ENCODE peak calls at places on chromosomes 13 and 19, in nine cellular contexts. R is pancreas; Y is fibroblast of pulmonary artery; T is fibroblast of lung; M is CD8-positive, alpha-beta T cell; W is effector memory CD4-positive, alpha-beta T cell; C is bronchial epithelial cell; H is naive thymus-derived CD4-positive, alpha-beta T cell; U is PC-9. O is an unnamed sample.

GRCh38 chr19:15124572-15125231 is 17.5 kb downstream of the SYDE1 start:
- DNase-seq in Y (no peak), C (no peak), W (peak; percentile 4), M (peak; percentile 77), T (no peak), H (no peak), U (no peak), R (no peak), O (no peak)

GRCh38 chr13:105587786-105588185 is 947.7 kb downstream of the EFNB2 start:
- DNase-seq in R (no peak), T (peak; percentile 72), U (peak; percentile 48), Y (no peak), C (peak; percentile 85), M (no peak), H (no peak), W (no peak), O (peak; percentile 46)

GRCh38 chr13:19862511-19863313 is 737 bp downstream of the ZMYM5 start:
- DNase-seq in R (peak; percentile 12), Y (peak; percentile 16), H (peak; percentile 55), T (peak; percentile 22), W (peak; percentile 23), C (peak; percentile 30), M (peak; percentile 25), U (peak; percentile 35), O (peak; percentile 24)

GRCh38 chr13:68190826-68191225 is 960.7 kb upstream of the PCDH9 start:
- DNase-seq in M (no peak), T (peak; percentile 83), W (no peak), Y (peak; percentile 7), U (peak; percentile 68), C (peak; percentile 77), H (no peak), R (no peak), O (peak; percentile 60)

GRCh38 chr13:49495783-49496762 is at the start of gene PHF11:
- DNase-seq in M (peak; percentile 77), U (peak; percentile 67), H (peak; percentile 86), T (peak; percentile 76), C (peak; percentile 62), Y (peak; percentile 66), R (peak; percentile 82), W (peak; percentile 79), O (peak; percentile 70)

GRCh38 chr13:50588736-50589135 is 254.8 kb downstream of the DLEU7 start:
- DNase-seq in C (no peak), T (peak; percentile 60), R (no peak), Y (no peak), H (no peak), U (no peak), W (no peak), M (no peak), O (no peak)

GRCh38 chr19:50555447-50556235 is 12.6 kb downstream of the LRRC4B start:
- DNase-seq in T (no peak), H (no peak), R (no peak), Y (peak; percentile 11), W (no peak), M (no peak), U (no peak), C (no peak), O (no peak)

GRCh38 chr13:26784704-26785639 is 24.4 kb upstream of the GPR12 start:
- DNase-seq in T (no peak), W (no peak), U (no peak), M (peak; percentile 2), C (no peak), R (no peak), H (no peak), Y (no peak), O (no peak)

GRCh38 chr19:16198363-16198636 is 589 bp downstream of the AP1M1 start:
- DNase-seq in W (no peak), U (no peak), M (no peak), Y (no peak), R (no peak), T (no peak), H (no peak), C (no peak), O (no peak)

GRCh38 chr13:19252381-19252780 is 70.8 kb upstream of the TUBA3C start:
- DNase-seq in M (no peak), U (no peak), W (no peak), C (no peak), H (no peak), T (no peak), R (no peak), Y (no peak), O (no peak)

GRCh38 chr13:48251616-48252081 is 18.6 kb downstream of the ITM2B start:
- DNase-seq in H (no peak), U (no peak), C (no peak), W (no peak), Y (peak; percentile 73), M (no peak), T (peak; percentile 8), R (no peak), O (no peak)

GRCh38 chr13:48798180-48798579 is 144.5 kb downstream of the CYSLTR2 start:
- DNase-seq in R (no peak), C (no peak), M (no peak), Y (no peak), W (no peak), T (no peak), U (no peak), H (no peak), O (no peak)

GRCh38 chr13:48727252-48728011 is 73.7 kb downstream of the CYSLTR2 start:
- DNase-seq in M (no peak), R (no peak), H (no peak), W (no peak), U (no peak), C (no peak), Y (peak; percentile 79), T (no peak), O (peak; percentile 9)

GRCh38 chr13:109630281-109630680 is 156.1 kb downstream of the IRS2 start:
- DNase-seq in R (no peak), C (peak; percentile 89), U (no peak), M (no peak), H (no peak), T (no peak), Y (no peak), W (no peak), O (no peak)

GRCh38 chr19:13430790-13431582 is 75.3 kb downstream of the CACNA1A start:
- DNase-seq in R (peak; percentile 4), T (peak; percentile 36), H (peak; percentile 39), U (no peak), M (peak; percentile 34), C (peak; percentile 37), W (peak; percentile 26), Y (peak; percentile 66), O (peak; percentile 43)

GRCh38 chr13:112058519-112058873 is 8.5 kb upstream of the SOX1 start:
- DNase-seq in Y (no peak), U (no peak), C (no peak), H (no peak), T (no peak), R (no peak), M (no peak), W (no peak), O (no peak)
- H3K4me3 ChIP-seq in Y (no peak overlapping the region), U (no peak overlapping the region), C (no peak overlapping the region), H (no peak overlapping the region), T (no peak overlapping the region), R (no peak overlapping the region), M (no peak overlapping the region), W (no peak overlapping the region), O (no peak overlapping the region)

DNA sequence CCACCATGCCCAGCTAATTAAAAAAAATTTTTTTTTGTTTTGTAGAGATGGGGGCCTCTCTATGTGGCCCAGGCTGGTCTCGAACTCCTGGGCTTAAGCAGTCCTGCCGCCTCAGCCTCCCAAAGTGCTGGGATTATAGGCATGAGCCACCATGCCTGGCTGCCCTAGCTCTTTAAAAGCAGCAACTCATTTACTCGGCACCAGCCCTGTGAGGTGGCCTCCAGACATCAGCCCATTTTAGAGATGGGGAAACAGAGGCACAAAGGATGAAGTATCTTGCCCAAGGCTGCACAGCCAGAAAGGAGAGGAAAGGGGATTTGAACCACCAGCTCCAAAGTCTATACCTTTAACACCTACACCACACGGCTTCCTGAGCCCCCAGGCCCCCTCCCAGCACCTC is 312 bp downstream of the PRX start:
- DNase-seq in T (no peak), H (no peak), W (no peak), Y (no peak), M (no peak), C (no peak), R (no peak), U (no peak), O (no peak)
- H3K4me3 ChIP-seq in T (no peak overlapping the region), H (no peak overlapping the region), W (no peak overlapping the region), Y (no peak overlapping the region), M (no peak overlapping the region), C (no peak overlapping the region), R (no peak overlapping the region), U (no peak overlapping the region), O (no peak overlapping the region)

GRCh38 chr19:57052102-57052501 is 67.7 kb upstream of the USP29 start:
- DNase-seq in M (no peak), Y (no peak), C (no peak), H (no peak), T (no peak), W (no peak), U (no peak), R (no peak), O (no peak)

GRCh38 chr19:57058871-57059270 is 60.9 kb upstream of the USP29 start:
- DNase-seq in M (no peak), C (no peak), T (no peak), U (no peak), H (no peak), Y (no peak), W (no peak), R (no peak), O (no peak)

GRCh38 chr19:57053401-57053800 is 66.4 kb upstream of the USP29 start:
- DNase-seq in U (no peak), W (no peak), R (no peak), M (no peak), T (no peak), C (no peak), H (no peak), Y (no peak), O (no peak)

GRCh38 chr19:57055956-57056355 is 63.8 kb upstream of the USP29 start:
- DNase-seq in M (no peak), U (no peak), R (no peak), H (no peak), T (no peak), W (no peak), Y (no peak), C (no peak), O (no peak)

GRCh38 chr19:57056972-57057371 is 62.8 kb upstream of the USP29 start:
- DNase-seq in M (no peak), U (no peak), C (no peak), T (no peak), W (no peak), Y (peak; percentile 20), H (no peak), R (no peak), O (no peak)
- H3K4me3 ChIP-seq in M (no peak overlapping the region), U (no peak overlapping the region), C (no peak overlapping the region), T (no peak overlapping the region), W (no peak overlapping the region), Y (no peak overlapping the region), H (no peak overlapping the region), R (no peak overlapping the region), O (no peak overlapping the region)

DNA sequence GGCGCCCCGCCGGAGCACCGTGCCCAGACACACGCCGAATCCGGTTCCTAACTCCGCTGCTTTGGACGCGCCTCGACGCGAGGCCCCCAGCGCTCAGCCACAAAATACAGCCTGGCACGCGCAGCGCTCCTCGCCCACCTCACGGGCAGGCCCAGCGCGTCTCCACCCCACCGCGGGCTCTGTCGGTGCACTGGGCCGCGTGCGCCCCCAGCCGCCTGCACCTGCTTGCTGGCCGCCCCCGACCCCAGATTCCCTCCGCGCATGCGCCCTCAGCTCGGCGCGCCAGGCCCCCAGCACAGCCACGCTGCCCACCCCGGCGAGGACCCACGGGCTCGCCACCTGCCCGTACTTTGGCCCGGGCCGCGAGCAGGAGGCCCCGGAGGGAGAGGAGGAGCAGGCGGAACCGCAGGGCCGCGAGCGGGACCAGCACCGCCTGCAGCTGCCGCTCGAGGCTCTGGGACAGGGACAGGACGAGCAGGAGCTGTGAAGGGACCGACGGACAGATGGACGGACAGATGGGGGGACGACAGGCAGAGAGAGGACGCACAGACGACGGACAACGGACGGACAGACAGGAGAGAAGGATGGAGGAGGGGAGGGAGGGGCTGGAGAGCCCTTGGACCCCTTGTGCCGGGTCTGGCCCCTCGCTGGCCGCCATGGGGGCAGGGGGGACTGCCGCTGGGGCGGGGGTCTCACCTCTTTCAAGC is 5.4 kb downstream of the ANO8 start:
- DNase-seq in R (no peak), C (no peak), W (no peak), T (no peak), H (no peak), U (no peak), M (no peak), Y (no peak), O (no peak)
- H3K4me3 ChIP-seq in R (peak overlapping the region; percentile 53), C (peak overlapping the region; percentile 46), W (peak overlapping the region; percentile 46), T (no peak overlapping the region), H (peak overlapping the region; percentile 33), U (peak overlapping the region; percentile 79), M (peak overlapping the region; percentile 73), Y (no peak overlapping the region), O (no peak overlapping the region)